ENCODE peak calls at places on chromosome 12, in nine cellular contexts. O is fibroblast of lung, J is neural progenitor cell, Q is IMR-90, E is colonic mucosa, P is PC-3, C is astrocyte, Z is mammary epithelial cell, M is kidney. W is an unnamed sample. For H3K36me3, the result is how much of the 10 kb centered on the place peaks cover.

GRCh38 chr12:70101064-70101463 is 142.2 kb upstream of the CNOT2 start:
- DNase-seq in C (no peak), P (no peak), O (no peak), M (no peak), J (no peak), E (no peak), Z (no peak), Q (no peak), W (no peak)

GRCh38 chr12:26340649-26341048 is 145.3 kb downstream of the SSPN start:
- DNase-seq in C (no peak), O (no peak), P (no peak), J (no peak), Q (no peak), E (no peak), M (no peak), Z (no peak), W (no peak)

GRCh38 chr12:15423629-15424028 is 101.3 kb downstream of the PTPRO start:
- DNase-seq in J (no peak), P (no peak), C (peak), M (no peak), Z (peak), E (no peak), O (peak), Q (no peak), W (no peak)

GRCh38 chr12:50088577-50089335 is 3.6 kb downstream of the SMARCD1 start:
- DNase-seq in E (peak), C (peak), Q (peak), P (peak), Z (peak), M (no peak), J (peak), O (peak), W (peak)

GRCh38 chr12:15225136-15225535 is 3.9 kb upstream of the RERG start:
- DNase-seq in M (no peak), P (no peak), Q (no peak), J (no peak), Z (no peak), E (no peak), O (no peak), C (no peak), W (no peak)

GRCh38 chr12:1618489-1618888 is 10.5 kb upstream of the WNT5B start:
- DNase-seq in C (peak), J (no peak), O (peak), E (no peak), Z (no peak), Q (peak), P (no peak), M (no peak), W (no peak)

GRCh38 chr12:124188561-124189405 is 106.1 kb upstream of the RFLNA start:
- DNase-seq in M (no peak), C (peak), Z (no peak), Q (no peak), J (no peak), P (peak), O (peak), E (no peak), W (no peak)

GRCh38 chr12:112755507-112755906 is 36.0 kb upstream of the RPH3A start:
- DNase-seq in O (no peak), Z (no peak), Q (no peak), C (no peak), J (no peak), E (no peak), M (no peak), P (no peak), W (no peak)

GRCh38 chr12:5189173-5189572 is 145.5 kb downstream of the KCNA5 start:
- DNase-seq in Q (no peak), E (no peak), C (no peak), P (no peak), Z (no peak), J (no peak), O (no peak), M (no peak), W (no peak)

GRCh38 chr12:64221656-64222010 is 463 bp downstream of the KICS2 start:
- DNase-seq in J (peak), E (peak), Q (peak), M (peak), C (peak), P (peak), Z (peak), O (peak), W (peak)

GRCh38 chr12:49867580-49868341 is 24.9 kb upstream of the BCDIN3D start:
- DNase-seq in Q (no peak), E (no peak), J (no peak), C (no peak), Z (no peak), P (peak), M (peak), O (peak), W (no peak)

GRCh38 chr12:41589878-41590277 is 401.8 kb downstream of the PDZRN4 start:
- DNase-seq in E (no peak), Z (no peak), J (no peak), M (no peak), Q (no peak), O (no peak), P (no peak), C (no peak), W (no peak)

GRCh38 chr12:80213871-80214270 is 114.5 kb downstream of the OTOGL start:
- DNase-seq in E (no peak), Q (no peak), C (no peak), O (no peak), M (no peak), Z (no peak), P (no peak), J (no peak), W (no peak)

GRCh38 chr12:92432724-92433281 is 270.0 kb upstream of the PLEKHG7 start:
- DNase-seq in O (no peak), M (no peak), P (no peak), C (no peak), Q (no peak), J (no peak), E (no peak), Z (no peak), W (no peak)

GRCh38 chr12:131920902-131921840 is 7.9 kb upstream of the PUS1 start:
- DNase-seq in C (no peak), M (no peak), Z (no peak), O (no peak), E (no peak), J (no peak), Q (no peak), P (no peak), W (no peak)

GRCh38 chr12:109057376-109057775 is 5.0 kb downstream of the USP30 start:
- DNase-seq in C (no peak), Q (no peak), O (no peak), E (no peak), M (no peak), Z (no peak), P (no peak), J (no peak), W (no peak)

GRCh38 chr12:51118706-51119105 is 35.3 kb upstream of the CSRNP2 start:
- DNase-seq in Z (peak), J (no peak), M (no peak), Q (peak), P (peak), O (peak), C (peak), E (no peak), W (no peak)

GRCh38 chr12:83432176-83432719 is 745.5 kb downstream of the TMTC2 start:
- DNase-seq in J (no peak), E (no peak), Z (no peak), M (peak), P (no peak), Q (no peak), C (no peak), O (no peak), W (peak)

GRCh38 chr12:8823565-8824300 is 1.3 kb downstream of the A2ML1 start:
- DNase-seq in P (no peak), Z (no peak), O (peak), Q (peak), C (peak), M (no peak), J (peak), E (no peak), W (peak)

GRCh38 chr12:61412209-61412608 is 848.0 kb upstream of the USP15 start:
- DNase-seq in C (no peak), M (no peak), O (no peak), E (no peak), Z (peak), Q (no peak), P (peak), J (no peak), W (no peak)

GRCh38 chr12:58540480-58541299 is 379.6 kb downstream of the LRIG3 start:
- DNase-seq in P (peak), Z (peak), M (peak), E (peak), C (peak), O (peak), Q (peak), J (peak), W (peak)

GRCh38 chr12:11136075-11136474 is 1.6 kb upstream of the TAS2R30 start:
- DNase-seq in Z (no peak), J (no peak), O (no peak), C (no peak), Q (no peak), P (no peak), M (no peak), E (no peak), W (no peak)

GRCh38 chr12:121282072-121282742 is 14.3 kb downstream of the CAMKK2 start:
- DNase-seq in O (no peak), M (peak), J (no peak), P (no peak), E (no peak), Z (no peak), Q (no peak), C (no peak), W (peak)

GRCh38 chr12:106118-106561 is 39.6 kb downstream of the IQSEC3 start:
- DNase-seq in P (no peak), J (peak), E (no peak), M (no peak), O (no peak), C (no peak), Q (no peak), Z (no peak), W (peak)

GRCh38 chr12:131121705-131122405 is 168.1 kb downstream of the ADGRD1 start:
- DNase-seq in P (no peak), Z (no peak), E (no peak), O (no peak), M (peak), Q (no peak), J (no peak), C (no peak), W (peak)

GRCh38 chr12:11540156-11540555 is 109.3 kb upstream of the ETV6 start:
- DNase-seq in C (no peak), P (no peak), M (peak), J (no peak), Q (no peak), Z (no peak), E (no peak), O (no peak), W (no peak)

GRCh38 chr12:124024263-124024678 is 51.3 kb downstream of the ZNF664 start:
- DNase-seq in E (no peak), P (peak), Z (peak), Q (no peak), C (no peak), O (peak), J (no peak), M (no peak), W (no peak)

GRCh38 chr12:12432373-12432772 is 75.5 kb downstream of the BORCS5 start:
- DNase-seq in M (no peak), O (peak), Z (peak), J (no peak), E (peak), Q (peak), C (peak), P (peak), W (no peak)

GRCh38 chr12:41965996-41966395 is 178.7 kb downstream of the GXYLT1 start:
- DNase-seq in J (no peak), Z (no peak), Q (no peak), E (no peak), M (no peak), O (no peak), C (no peak), P (peak), W (no peak)

GRCh38 chr12:124779161-124780141 is 84.2 kb downstream of the SCARB1 start:
- DNase-seq in C (no peak), P (no peak), Q (no peak), O (no peak), J (no peak), E (no peak), Z (no peak), M (no peak), W (no peak)

GRCh38 chr12:92244036-92244435 is 98.4 kb upstream of the BTG1 start:
- DNase-seq in C (no peak), E (peak), O (no peak), P (no peak), Q (peak), Z (no peak), M (no peak), J (no peak), W (no peak)

GRCh38 chr12:87150969-87151662 is 878.1 kb downstream of the C12orf50 start:
- DNase-seq in O (no peak), P (peak), E (no peak), M (peak), Z (peak), Q (no peak), C (no peak), J (peak), W (peak)

GRCh38 chr12:53060721-53061276 is 10.9 kb downstream of the TNS2 start:
- DNase-seq in O (no peak), J (no peak), M (peak), Q (no peak), P (no peak), C (no peak), E (no peak), Z (no peak), W (no peak)

GRCh38 chr12:67562513-67563287 is 85.8 kb upstream of the DYRK2 start:
- DNase-seq in E (no peak), Z (no peak), M (no peak), P (no peak), C (no peak), O (no peak), Q (no peak), J (no peak), W (no peak)

GRCh38 chr12:62903151-62903550 is 31.8 kb downstream of the PPM1H start:
- DNase-seq in Z (no peak), E (no peak), Q (no peak), C (no peak), O (no peak), M (no peak), P (no peak), J (no peak), W (no peak)

GRCh38 chr12:88207921-88208640 is 66.0 kb downstream of the TMTC3 start:
- DNase-seq in J (no peak), Q (peak), E (no peak), Z (peak), P (no peak), O (peak), C (peak), M (no peak), W (no peak)

GRCh38 chr12:46370792-46371717 is 1.5 kb downstream of the SLC38A2 start:
- DNase-seq in E (peak), M (peak), J (peak), Z (peak), C (peak), P (peak), Q (peak), O (peak), W (peak)

GRCh38 chr12:46370380-46370734 is 2.2 kb downstream of the SLC38A2 start:
- DNase-seq in M (no peak), C (no peak), Q (no peak), P (peak), O (peak), E (no peak), J (no peak), Z (no peak), W (no peak)

GRCh38 chr12:46372852-46373302 is 304 bp upstream of the SLC38A2 start:
- DNase-seq in Q (no peak), E (peak), P (no peak), C (no peak), J (no peak), O (no peak), M (no peak), Z (no peak), W (no peak)

GRCh38 chr12:46372131-46372851 is at the start of gene SLC38A2:
- DNase-seq in P (peak), E (peak), Q (peak), Z (peak), J (peak), O (peak), C (peak), M (peak), W (peak)

DNA sequence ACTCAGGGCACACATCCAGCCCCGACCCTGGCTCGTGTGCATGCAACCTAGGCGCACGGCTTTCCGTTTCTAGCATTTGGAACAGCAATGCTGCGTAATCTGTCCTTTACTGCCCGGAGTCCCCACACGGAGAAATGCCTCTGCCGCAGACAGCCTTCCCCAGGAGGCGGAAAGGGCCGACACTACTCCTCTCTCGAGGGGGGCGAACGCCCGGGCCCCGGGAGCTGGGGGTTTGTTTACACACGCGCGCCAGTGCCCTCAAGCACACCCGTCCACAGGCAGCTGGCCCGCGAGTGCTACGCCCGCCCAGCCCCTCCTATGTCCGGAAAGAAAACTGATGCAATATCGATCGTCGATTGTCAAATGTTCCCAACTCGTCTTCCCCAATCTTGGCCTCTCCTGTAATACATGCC is 849 bp downstream of the SLC38A2 start:
- DNase-seq in C (no peak), P (peak), J (peak), O (peak), Q (peak), M (peak), Z (no peak), E (peak), W (no peak)
- TF ChIP-seq CTCF in C (no peak), P (no peak), J (no peak), O (no peak), Q (no peak), M (no peak), Z (no peak), E (no peak), W (no peak)

DNA sequence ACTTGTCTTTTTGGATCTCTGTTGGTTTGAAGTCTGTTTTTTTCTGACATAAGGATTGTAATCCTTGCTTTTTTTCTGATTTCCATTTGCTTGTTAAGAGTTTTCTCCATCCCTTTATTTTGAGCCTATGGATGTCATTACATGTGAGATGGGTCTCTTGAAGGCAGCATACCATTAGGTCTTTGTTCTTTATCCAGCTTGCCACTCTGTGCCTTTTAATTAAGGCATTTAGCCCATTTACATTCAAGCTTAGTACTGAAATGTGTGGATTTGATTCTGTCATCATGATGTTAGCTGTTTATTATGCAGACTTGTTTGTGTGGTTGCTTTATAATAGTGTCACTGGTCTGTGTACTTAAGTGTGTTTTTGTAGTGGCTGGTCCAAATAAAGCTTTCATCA is 100.0 kb downstream of the CCDC91 start:
- DNase-seq in O (no peak), E (no peak), Q (no peak), Z (no peak), C (no peak), J (no peak), P (no peak), M (no peak), W (no peak)
- H3K9ac ChIP-seq in O (no peak), E (no peak), Q (no peak), Z (no peak), C (no peak), J (no peak), P (no peak), M (no peak), W (no peak)

GRCh38 chr12:2688381-2688881 is 106.3 kb upstream of the FKBP4 start:
- DNase-seq in O (no peak), E (no peak), Z (no peak), C (no peak), Q (no peak), J (no peak), M (peak), P (no peak), W (peak)
- H3K36me3 ChIP-seq in O (under half), E (under half), Z (under half), C (under half), Q (under half), J (under half), M (under half), P (under half), W (under half)

DNA sequence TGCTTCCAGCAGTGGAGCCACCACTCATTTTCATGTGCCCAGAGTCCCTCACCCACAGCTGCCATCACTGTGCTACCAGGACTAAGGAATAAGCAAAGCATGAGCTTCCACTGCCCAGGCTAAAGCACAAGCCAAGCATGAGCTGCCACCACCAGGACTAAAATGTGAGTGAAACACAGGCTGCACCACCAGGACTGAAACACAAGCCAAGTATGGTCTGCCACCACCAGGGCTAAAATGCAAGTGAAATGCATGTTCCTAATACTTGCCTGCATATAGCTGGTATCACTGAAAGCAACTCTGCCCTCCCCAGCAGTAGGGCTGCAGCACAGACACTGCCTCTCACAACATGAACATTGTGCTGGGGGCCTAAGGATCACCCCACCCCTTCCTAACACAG is 30.0 kb downstream of the CEP83 start:
- DNase-seq in Z (no peak), Q (no peak), O (no peak), E (no peak), J (no peak), P (no peak), M (no peak), C (no peak), W (peak)
- TF ChIP-seq CTCF in Z (no peak), Q (no peak), O (no peak), E (no peak), J (no peak), P (no peak), M (no peak), C (no peak), W (peak)

GRCh38 chr12:116708826-116709756 is 28.8 kb downstream of the SPRING1 start:
- DNase-seq in E (peak), P (peak), M (no peak), C (peak), O (peak), J (peak), Z (peak), Q (peak), W (peak)
- H3K9ac ChIP-seq in E (no peak), P (no peak), M (no peak), C (no peak), O (no peak), J (no peak), Z (no peak), Q (no peak), W (no peak)

DNA sequence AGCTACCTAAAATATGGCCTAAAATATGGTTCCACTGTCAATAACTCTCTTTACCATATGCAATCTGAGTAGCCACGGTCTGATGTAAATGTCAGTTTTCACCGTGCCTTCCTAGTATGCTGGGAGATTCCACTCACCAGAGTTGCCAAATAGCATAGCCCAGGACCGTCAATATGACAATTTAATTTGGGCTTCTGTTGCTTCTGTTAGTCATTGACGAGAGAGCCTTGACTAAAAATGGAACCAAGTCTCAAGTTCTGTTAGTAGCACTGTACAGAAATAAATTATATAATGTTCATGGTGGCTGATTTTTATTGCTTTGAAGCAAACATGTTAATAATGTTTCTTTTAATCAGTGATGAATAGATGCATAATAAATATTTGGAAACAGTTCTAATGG is 348.3 kb downstream of the BCAT1 start:
- DNase-seq in P (no peak), Q (no peak), M (no peak), O (peak), E (no peak), Z (no peak), J (no peak), C (no peak), W (no peak)
- H3K36me3 ChIP-seq in P (under half), Q (under half), M (under half), O (under half), E (under half), Z (under half), J (under half), C (under half), W (under half)